ENCODE peak calls at places on chromosomes 16 and 17, in five cellular contexts. A is cardiac fibroblast, Y is epithelial cell of proximal tubule, B is MM.1S, U is endodermal cell. O is an unnamed sample.

GRCh38 chr16:72282338-72282737 is 110.4 kb upstream of the PMFBP1 start:
- DNase-seq in U (no peak), Y (no peak), B (no peak), A (no peak), O (no peak)

GRCh38 chr17:56908061-56908542 is 5.7 kb downstream of the TRIM25 start:
- DNase-seq in A (no peak), Y (no peak), B (peak), U (no peak), O (no peak)

GRCh38 chr17:77891602-77892001 is 66.9 kb upstream of the TNRC6C start:
- DNase-seq in U (no peak), Y (no peak), B (no peak), A (no peak), O (no peak)

GRCh38 chr16:31528726-31529397 is 1.2 kb downstream of the AHSP start:
- DNase-seq in B (no peak), A (peak), U (peak), Y (no peak), O (no peak)

GRCh38 chr16:24983521-24983920 is 31.6 kb downstream of the ARHGAP17 start:
- DNase-seq in A (no peak), Y (no peak), U (no peak), B (no peak), O (peak)

GRCh38 chr16:24906199-24906808 is 60.5 kb downstream of the SLC5A11 start:
- DNase-seq in A (peak), U (no peak), Y (no peak), B (peak), O (peak)

GRCh38 chr16:81061307-81061640 is 15.8 kb downstream of the C16orf46 start:
- DNase-seq in U (no peak), Y (no peak), A (no peak), B (no peak), O (no peak)

GRCh38 chr17:30389755-30390300 is 11.1 kb downstream of the CPD start:
- DNase-seq in A (peak), Y (no peak), B (no peak), U (no peak), O (peak)

GRCh38 chr17:74369221-74369620 is 1.9 kb downstream of the GPR142 start:
- DNase-seq in U (peak), Y (no peak), A (no peak), B (no peak), O (no peak)

GRCh38 chr17:79834575-79835469 is 4.4 kb downstream of the CBX4 start:
- DNase-seq in Y (no peak), A (no peak), U (peak), B (no peak), O (no peak)

GRCh38 chr16:76639685-76640289 is 362.6 kb downstream of the CNTNAP4 start:
- DNase-seq in B (no peak), U (peak), Y (peak), A (peak), O (peak)

GRCh38 chr17:10183931-10184930 is 14.2 kb downstream of the GAS7 start:
- DNase-seq in A (no peak), U (peak), B (no peak), Y (no peak), O (no peak)

GRCh38 chr17:58306131-58306951 is 22.3 kb downstream of the TSPOAP1 start:
- DNase-seq in A (no peak), Y (no peak), U (no peak), B (no peak), O (no peak)

GRCh38 chr16:27335349-27336052 is 21.7 kb downstream of the IL4R start:
- DNase-seq in Y (no peak), U (no peak), A (peak), B (no peak), O (peak)

GRCh38 chr17:15441315-15441714 is 26.1 kb downstream of the CDRT4 start:
- DNase-seq in U (no peak), Y (no peak), B (no peak), A (no peak), O (peak)

GRCh38 chr17:35460354-35460851 is 11.8 kb upstream of the SLFN13 start:
- DNase-seq in U (peak), B (peak), A (no peak), Y (no peak), O (no peak)

GRCh38 chr16:89038811-89039735 is 54.6 kb upstream of the ACSF3 start:
- DNase-seq in A (no peak), B (no peak), U (no peak), Y (no peak), O (no peak)
- TF ChIP-seq CTCF in A (no peak), B (no peak), U (no peak), Y (no peak), O (no peak)

GRCh38 chr17:49216953-49217650 is 6.6 kb downstream of the ABI3 start:
- DNase-seq in U (no peak), B (no peak), A (no peak), Y (no peak), O (no peak)

GRCh38 chr17:49217651-49218413 is 7.3 kb downstream of the ABI3 start:
- DNase-seq in Y (no peak), U (no peak), B (no peak), A (no peak), O (no peak)

GRCh38 chr17:49213803-49214202 is 3.3 kb downstream of the ABI3 start:
- DNase-seq in B (no peak), A (no peak), Y (no peak), U (no peak), O (no peak)

GRCh38 chr17:49214665-49215360 is 4.3 kb downstream of the ABI3 start:
- DNase-seq in A (no peak), B (no peak), U (no peak), Y (no peak), O (no peak)

GRCh38 chr17:49216482-49216881 is 6.0 kb downstream of the ABI3 start:
- DNase-seq in Y (no peak), B (no peak), U (no peak), A (no peak), O (no peak)
- H3K4me3 ChIP-seq in Y (no peak), B (no peak), U (no peak), A (no peak), O (no peak)

GRCh38 chr16:58515125-58515870 is at the start of gene SETD6:
- DNase-seq in B (peak), U (peak), A (peak), Y (peak), O (peak)
- TF ChIP-seq CTCF in B (peak), U (peak), A (peak), Y (peak), O (no peak)

GRCh38 chr16:53378138-53378537 is 56.1 kb upstream of the RBL2 start:
- DNase-seq in U (no peak), Y (no peak), A (no peak), B (no peak), O (no peak)
- H3K4me3 ChIP-seq in U (no peak), Y (no peak), A (no peak), B (no peak), O (no peak)

GRCh38 chr17:63679214-63679613 is 20.7 kb downstream of the LIMD2 start:
- DNase-seq in B (no peak), Y (no peak), U (peak), A (no peak), O (no peak)
- TF ChIP-seq CTCF in B (no peak), Y (peak), U (peak), A (no peak), O (no peak)

GRCh38 chr17:6496636-6497441 is 52.6 kb downstream of the PIMREG start:
- DNase-seq in Y (no peak), B (peak), U (peak), A (no peak), O (no peak)
- H3K4me3 ChIP-seq in Y (no peak), B (peak), U (no peak), A (no peak), O (no peak)

GRCh38 chr16:592518-593306 is 2.8 kb downstream of the RAB40C start:
- DNase-seq in B (no peak), Y (no peak), A (peak), U (no peak), O (peak)
- TF ChIP-seq CTCF in B (no peak), Y (peak), A (no peak), U (no peak), O (no peak)

GRCh38 chr16:4376126-4376819 is 4.6 kb downstream of the VASN start:
- DNase-seq in Y (no peak), A (peak), B (no peak), U (no peak), O (peak)
- H3K4me3 ChIP-seq in Y (no peak), A (peak), B (no peak), U (no peak), O (peak)